ENCODE peak calls at places on chromosomes 12 and 14, in five cellular contexts. S is naive thymus-derived CD4-positive, alpha-beta T cell; Y is stimulated activated CD4-positive, alpha-beta T cell treated with anti-CD3 and anti-CD28 coated beads, Interleukin-1b, Interleukin-23, amount 100 ng/mL, for 1 hour; D is HepG2; P is GM12891. U is an unnamed sample.
A peak's percentile ranks its signal among the peaks of the same experiment; 100 is the strongest.

GRCh38 chr14:65228436-65228835 is 126.1 kb upstream of the MAX start:
- DNase-seq in S (no peak), Y (no peak), D (no peak), P (peak; percentile 36), U (no peak)

GRCh38 chr12:82857911-82858533 is 171.3 kb downstream of the TMTC2 start:
- DNase-seq in S (no peak), Y (no peak), D (no peak), P (no peak), U (no peak)

GRCh38 chr12:101939306-101939705 is 61.9 kb downstream of the DRAM1 start:
- DNase-seq in S (no peak), Y (no peak), D (no peak), P (no peak), U (no peak)

GRCh38 chr14:90500665-90501370 is 104.0 kb downstream of the CALM1 start:
- DNase-seq in S (no peak), Y (no peak), D (peak; percentile 46), P (no peak), U (no peak)

GRCh38 chr12:51855586-51856428 is 7.3 kb upstream of the FIGNL2 start:
- DNase-seq in S (no peak), Y (no peak), D (peak; percentile 58), P (no peak), U (no peak)

GRCh38 chr14:106586098-106586704 is 1059.8 kb downstream of the TMEM121 start:
- DNase-seq in S (peak; percentile 44), Y (peak; percentile 21), D (peak; percentile 37), P (peak; percentile 41), U (peak; percentile 63)

GRCh38 chr12:80837342-80837978 is 100.3 kb downstream of the LIN7A start:
- DNase-seq in S (no peak), Y (no peak), D (peak; percentile 61), P (no peak), U (no peak)

GRCh38 chr12:44930972-44931600 is 55.0 kb upstream of the NELL2 start:
- DNase-seq in S (peak; percentile 57), Y (no peak), D (peak; percentile 49), P (no peak), U (no peak)

GRCh38 chr12:38934696-38935095 is 29.3 kb upstream of the CPNE8 start:
- DNase-seq in S (no peak), Y (no peak), D (no peak), P (no peak), U (no peak)

GRCh38 chr12:16844875-16845274 is 238.9 kb upstream of the LMO3 start:
- DNase-seq in S (no peak), Y (no peak), D (peak; percentile 3), P (no peak), U (no peak)

GRCh38 chr14:58746261-58746660 is 108.5 kb downstream of the DACT1 start:
- DNase-seq in S (no peak), Y (no peak), D (no peak), P (no peak), U (no peak)

GRCh38 chr12:108768591-108769500 is 37.5 kb upstream of the CORO1C start:
- DNase-seq in S (no peak), Y (no peak), D (peak; percentile 33), P (peak; percentile 54), U (peak; percentile 1)

GRCh38 chr14:47833006-47833405 is 157.6 kb upstream of the MDGA2 start:
- DNase-seq in S (no peak), Y (no peak), D (no peak), P (no peak), U (no peak)

GRCh38 chr14:22653012-22653621 is 9.0 kb upstream of the OR6J1 start:
- DNase-seq in S (peak; percentile 37), Y (no peak), D (peak; percentile 86), P (peak; percentile 35), U (peak; percentile 24)

GRCh38 chr12:132474237-132474741 is 15.7 kb upstream of the FBRSL1 start:
- DNase-seq in S (no peak), Y (no peak), D (no peak), P (no peak), U (no peak)

GRCh38 chr12:87809916-87810315 is 219.3 kb downstream of the C12orf50 start:
- DNase-seq in S (no peak), Y (no peak), D (no peak), P (no peak), U (no peak)

GRCh38 chr12:88642675-88643431 is 62.6 kb upstream of the KITLG start:
- DNase-seq in S (no peak), Y (no peak), D (no peak), P (no peak), U (no peak)

GRCh38 chr14:54758041-54758440 is 144.6 kb downstream of the GCH1 start:
- DNase-seq in S (no peak), Y (no peak), D (no peak), P (no peak), U (no peak)